ENCODE peak calls at places on chromosome 11, in four cellular contexts. M, P, D and B are unnamed samples.

GRCh38 chr11:113026778-113027177 is 65.6 kb downstream of the NCAM1 start:
- DNase-seq in D (no peak), P (no peak), M (no peak), B (no peak)

GRCh38 chr11:33891714-33892327 is at the start of gene LMO2:
- DNase-seq in P (no peak), D (no peak), M (no peak), B (no peak)

GRCh38 chr11:119721129-119722120 is 7.6 kb downstream of the NECTIN1 start:
- DNase-seq in P (no peak), D (no peak), M (no peak), B (no peak)

GRCh38 chr11:122717264-122717867 is 61.8 kb downstream of the UBASH3B start:
- DNase-seq in M (no peak), P (no peak), D (no peak), B (no peak)

GRCh38 chr11:35165416-35166368 is 26.7 kb downstream of the CD44 start:
- DNase-seq in P (peak; percentile 37), D (no peak), M (no peak), B (no peak)

GRCh38 chr11:73787643-73788537 is at the start of gene MRPL48:
- DNase-seq in D (peak; percentile 96), P (peak; percentile 92), M (peak; percentile 95), B (peak; percentile 87)

GRCh38 chr11:30992513-30992849 is 377.1 kb downstream of the DCDC1 start:
- DNase-seq in P (no peak), D (no peak), M (peak; percentile 44), B (no peak)

GRCh38 chr11:43327987-43328386 is 16.2 kb downstream of the API5 start:
- DNase-seq in M (peak; percentile 44), P (no peak), D (no peak), B (no peak)

GRCh38 chr11:119758291-119758690 is 29.3 kb upstream of the NECTIN1 start:
- DNase-seq in D (no peak), P (no peak), M (no peak), B (no peak)

GRCh38 chr11:92380882-92381281 is 156.3 kb downstream of the FAT3 start:
- DNase-seq in M (no peak), D (no peak), P (no peak), B (no peak)

GRCh38 chr11:128520886-128521696 is 66.3 kb downstream of the ETS1 start:
- DNase-seq in D (no peak), P (no peak), M (no peak), B (no peak)

GRCh38 chr11:61764606-61765260 is 12.3 kb downstream of the MYRF start:
- DNase-seq in M (peak; percentile 75), D (no peak), P (no peak), B (no peak)

GRCh38 chr11:34819740-34820482 is 96.3 kb downstream of the APIP start:
- DNase-seq in D (no peak), M (no peak), P (no peak), B (no peak)

GRCh38 chr11:78688460-78688859 is 113.8 kb upstream of the NARS2 start:
- DNase-seq in D (no peak), P (no peak), M (no peak), B (no peak)

GRCh38 chr11:2919837-2920236 is 9.4 kb downstream of the PHLDA2 start:
- DNase-seq in D (no peak), P (no peak), M (no peak), B (no peak)

GRCh38 chr11:69716891-69717747 is 13.3 kb upstream of the FGF19 start:
- DNase-seq in M (no peak), P (no peak), D (no peak), B (no peak)

GRCh38 chr11:69716099-69716498 is 12.3 kb upstream of the FGF19 start:
- DNase-seq in P (no peak), D (no peak), M (no peak), B (no peak)

GRCh38 chr11:69718147-69718546 is 14.3 kb upstream of the FGF19 start:
- DNase-seq in D (no peak), P (no peak), M (peak; percentile 71), B (no peak)

GRCh38 chr11:69711824-69712801 is 8.3 kb upstream of the FGF19 start:
- DNase-seq in D (no peak), P (no peak), M (no peak), B (no peak)

DNA sequence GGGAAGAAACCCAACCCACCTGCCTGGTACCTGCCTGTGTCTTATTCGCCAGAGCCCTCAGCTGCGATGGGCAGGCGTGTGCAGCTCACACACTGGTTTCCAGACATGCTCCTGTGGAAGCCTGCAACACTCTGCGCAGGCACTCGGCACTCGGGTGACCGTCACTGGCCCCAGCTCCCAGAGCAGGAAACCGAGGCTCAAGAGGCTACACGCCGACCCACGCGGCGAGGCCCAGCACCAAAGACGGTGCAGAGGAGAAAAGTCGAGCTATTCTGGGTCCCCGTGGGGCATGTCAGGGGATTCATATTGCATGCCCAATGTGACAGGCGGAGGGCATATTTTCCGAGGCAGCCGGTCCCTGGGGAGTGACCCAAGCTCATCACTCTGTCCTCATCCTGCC is 11.6 kb upstream of the FGF19 start:
- DNase-seq in P (no peak), M (no peak), D (no peak), B (no peak)
- H3K27me3 ChIP-seq in P (no peaks in the 10 kb centered on the region), M (peaks cover 21% of the 10 kb centered on the region), D (peaks cover 58% of the 10 kb centered on the region), B (no peaks in the 10 kb centered on the region)

GRCh38 chr11:10499452-10500262 is 41.3 kb downstream of the RNF141 start:
- DNase-seq in P (peak; percentile 28), M (no peak), D (peak; percentile 69), B (no peak)

GRCh38 chr11:10500263-10500601 is 40.8 kb downstream of the RNF141 start:
- DNase-seq in P (no peak), D (no peak), M (no peak), B (no peak)

GRCh38 chr11:10498022-10498400 is 42.9 kb downstream of the AMPD3 start:
- DNase-seq in P (peak; percentile 25), D (peak; percentile 47), M (no peak), B (no peak)

GRCh38 chr11:10497371-10498021 is 42.4 kb downstream of the AMPD3 start:
- DNase-seq in D (peak; percentile 53), P (peak; percentile 19), M (no peak), B (no peak)

DNA sequence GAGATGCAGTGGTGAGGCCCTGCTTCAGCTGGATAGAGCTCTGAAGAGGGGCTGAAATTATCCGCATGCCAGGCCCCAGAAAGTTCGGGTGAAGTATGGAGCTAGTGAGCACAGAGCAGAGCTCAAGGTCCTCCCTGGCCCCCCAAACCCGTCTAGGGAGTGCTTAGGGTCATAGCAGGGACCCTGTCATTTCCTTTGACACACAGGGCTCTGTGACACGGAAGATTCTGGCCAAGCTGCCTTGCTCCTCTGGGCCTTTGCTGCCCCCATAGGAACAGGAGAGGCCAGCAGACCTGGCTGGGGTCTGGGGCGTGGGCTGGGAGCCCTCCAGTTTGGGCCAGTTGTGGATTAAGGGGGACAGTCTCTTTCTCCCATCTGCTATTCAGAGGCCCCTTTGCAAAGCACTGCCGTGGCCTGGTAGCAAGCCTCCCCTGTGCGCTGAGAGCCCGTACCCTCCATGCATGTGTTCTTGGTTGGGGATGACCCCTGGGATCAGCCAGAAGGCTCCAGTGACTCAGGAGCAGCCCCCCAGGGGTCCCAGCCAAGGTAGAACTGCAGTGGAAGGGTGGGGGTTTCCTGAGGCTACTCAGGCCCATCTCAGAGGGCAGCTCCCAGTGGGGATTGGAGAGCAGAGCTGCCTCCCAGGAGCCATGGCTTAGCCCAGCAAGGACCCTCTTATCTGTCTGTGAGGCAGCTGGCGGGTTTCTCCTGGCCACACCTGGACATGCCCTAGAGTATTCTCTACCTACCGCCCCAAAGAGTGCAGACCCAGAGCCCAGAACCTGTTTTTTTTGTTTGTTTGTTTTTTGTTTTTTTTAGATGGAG is 42.3 kb downstream of the RNF141 start:
- DNase-seq in M (no peak), D (peak; percentile 67), P (peak; percentile 25), B (no peak)
- TF ChIP-seq CTCF in M (no peak), D (no peak), P (no peak), B (no peak)

GRCh38 chr11:13964771-13965074 is 2.2 kb downstream of the SPON1 start:
- DNase-seq in D (no peak), M (no peak), P (no peak), B (no peak)
- H3K27me3 ChIP-seq in D (peaks cover 60% of the 10 kb centered on the region), M (peaks cover 28% of the 10 kb centered on the region), P (no peaks in the 10 kb centered on the region), B (peaks cover 33% of the 10 kb centered on the region)

DNA sequence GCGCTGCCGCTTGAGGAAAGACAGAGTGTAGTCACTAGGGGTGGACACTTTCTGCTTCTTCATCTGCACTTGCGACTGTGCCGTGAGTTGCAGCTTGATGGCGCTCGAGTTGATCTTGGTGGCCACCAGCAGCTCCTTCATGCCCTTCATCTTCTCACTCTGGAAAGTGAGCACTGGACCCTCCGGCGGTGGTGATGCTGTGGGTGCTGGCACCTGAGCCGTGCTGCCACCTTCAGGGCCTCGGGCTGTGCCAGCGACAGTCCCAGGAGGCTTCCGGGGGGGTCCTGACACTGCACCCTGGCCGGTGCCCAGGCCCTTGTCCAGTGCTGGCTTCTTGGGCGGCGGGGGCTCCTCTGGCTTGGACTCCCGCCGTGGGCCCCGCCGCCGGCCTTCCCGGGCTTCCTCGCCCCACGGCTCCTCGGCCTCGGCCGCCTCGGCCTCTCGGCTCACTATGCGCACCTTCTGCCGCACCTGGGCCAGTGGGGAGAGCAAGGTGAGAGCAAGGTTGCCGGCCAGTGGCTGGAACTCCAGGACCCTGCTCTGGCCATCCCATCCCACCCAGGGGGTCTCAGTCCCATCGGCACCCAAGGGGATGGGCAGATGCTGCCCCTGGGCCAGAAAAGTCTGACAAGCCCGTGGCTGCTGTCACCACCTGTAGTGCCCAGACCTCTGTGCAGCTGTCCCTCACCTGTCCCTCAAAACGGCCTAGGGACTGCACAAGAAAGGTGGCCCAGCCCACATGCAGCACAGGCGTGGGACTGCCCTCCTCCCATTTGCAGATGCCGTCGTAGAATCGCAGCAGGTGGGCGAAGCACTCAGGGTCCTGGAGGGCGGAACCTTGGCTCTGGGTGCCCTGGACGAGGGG is 1.6 kb upstream of the MAP4K2 start:
- DNase-seq in P (no peak), D (no peak), M (no peak), B (no peak)
- TF ChIP-seq CTCF in P (no peak), D (no peak), M (no peak), B (no peak)

GRCh38 chr11:14101388-14101787 is 138.9 kb downstream of the SPON1 start:
- DNase-seq in D (no peak), M (no peak), P (no peak), B (no peak)
- H3K27me3 ChIP-seq in D (no peaks in the 10 kb centered on the region), M (no peaks in the 10 kb centered on the region), P (no peaks in the 10 kb centered on the region), B (no peaks in the 10 kb centered on the region)